ENCODE peak calls at places on chromosomes 3 and 15, in six cellular contexts. V, N, X, I, B and T are unnamed samples.

GRCh38 chr3:4746241-4746958 is 232.8 kb upstream of the BHLHE40 start:
- DNase-seq in V (no peak), N (peak; percentile 71), X (no peak), I (no peak), B (no peak), T (no peak)

GRCh38 chr3:11641683-11642407 is 1.9 kb downstream of the VGLL4 start:
- DNase-seq in V (no peak), N (peak; percentile 60), X (no peak), I (no peak), B (no peak), T (no peak)

GRCh38 chr3:127531821-127532220 is 58.7 kb downstream of the TPRA1 start:
- DNase-seq in V (no peak), N (no peak), X (no peak), I (no peak), B (no peak), T (no peak)

GRCh38 chr3:136862611-136862951 is 573 bp downstream of the NCK1 start:
- DNase-seq in V (no peak), N (peak; percentile 59), X (peak; percentile 29), I (peak; percentile 26), B (peak; percentile 56), T (peak; percentile 68)

GRCh38 chr3:197309528-197310361 is 11.3 kb upstream of the DLG1 start:
- DNase-seq in V (no peak), N (peak; percentile 95), X (no peak), I (no peak), B (no peak), T (no peak)

GRCh38 chr15:57555270-57555669 is 36.4 kb upstream of the MYZAP start:
- DNase-seq in V (no peak), N (peak; percentile 14), X (no peak), I (no peak), B (no peak), T (no peak)

GRCh38 chr15:97316362-97316761 is 644.1 kb upstream of the ARRDC4 start:
- DNase-seq in V (no peak), N (no peak), X (no peak), I (no peak), B (no peak), T (no peak)

GRCh38 chr15:77033729-77034619 is 36.9 kb downstream of the TSPAN3 start:
- DNase-seq in V (peak; percentile 76), N (no peak), X (peak; percentile 9), I (no peak), B (peak; percentile 20), T (no peak)

GRCh38 chr3:99313481-99313880 is 324.9 kb upstream of the COL8A1 start:
- DNase-seq in V (no peak), N (peak; percentile 22), X (no peak), I (no peak), B (no peak), T (no peak)

GRCh38 chr3:117322866-117323265 is 613.3 kb downstream of the TUSC7 start:
- DNase-seq in V (no peak), N (peak; percentile 16), X (no peak), I (no peak), B (no peak), T (no peak)

GRCh38 chr3:63961891-63962290 is 49.7 kb upstream of the SCAANT1 start:
- DNase-seq in V (no peak), N (peak; percentile 34), X (no peak), I (no peak), B (no peak), T (peak; percentile 23)

GRCh38 chr15:97968380-97968779 is 7.9 kb downstream of the ARRDC4 start:
- DNase-seq in V (no peak), N (peak; percentile 93), X (no peak), I (no peak), B (no peak), T (no peak)

GRCh38 chr15:89408512-89409183 is 74.0 kb upstream of the POLG start:
- DNase-seq in V (no peak), N (no peak), X (no peak), I (no peak), B (no peak), T (no peak)
- H3K27me3 ChIP-seq in V (peaks cover 100% of the 10 kb centered on the region), N (peaks cover 93% of the 10 kb centered on the region), X (peaks cover 6% of the 10 kb centered on the region), I (peaks cover 88% of the 10 kb centered on the region), B (peaks cover 100% of the 10 kb centered on the region), T (peaks cover 82% of the 10 kb centered on the region)

GRCh38 chr3:42347928-42348327 is 62.5 kb downstream of the LYZL4 start:
- DNase-seq in V (no peak), N (no peak), X (no peak), I (no peak), B (no peak), T (no peak)

GRCh38 chr3:42349765-42350594 is 60.4 kb downstream of the LYZL4 start:
- DNase-seq in V (no peak), N (no peak), X (no peak), I (no peak), B (no peak), T (no peak)

GRCh38 chr3:42355612-42356011 is 54.8 kb downstream of the LYZL4 start:
- DNase-seq in V (no peak), N (no peak), X (no peak), I (no peak), B (no peak), T (no peak)

GRCh38 chr3:42351221-42351620 is 59.2 kb downstream of the LYZL4 start:
- DNase-seq in V (no peak), N (peak; percentile 56), X (no peak), I (no peak), B (no peak), T (no peak)

DNA sequence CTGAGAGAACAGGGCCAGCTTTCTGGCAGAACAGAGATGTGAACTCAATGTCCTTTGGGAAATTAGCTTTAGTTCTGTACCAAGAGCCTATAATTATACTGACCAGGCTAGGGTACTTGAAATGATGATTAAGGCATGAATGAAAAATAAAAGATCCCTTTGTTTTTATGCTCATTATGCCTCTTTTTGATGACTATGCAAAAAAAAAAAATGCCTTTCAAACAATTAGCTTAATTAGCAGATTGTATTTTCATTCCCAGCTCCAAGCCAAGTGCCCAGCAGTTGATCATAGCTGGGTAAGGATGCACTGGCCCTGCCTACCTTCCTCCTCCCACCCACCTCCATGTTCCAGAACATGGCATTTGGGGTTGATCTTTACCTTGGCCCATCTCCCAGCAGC is 56.8 kb downstream of the LYZL4 start:
- DNase-seq in V (no peak), N (no peak), X (no peak), I (no peak), B (no peak), T (no peak)
- H3K27me3 ChIP-seq in V (no peaks in the 10 kb centered on the region), N (no peaks in the 10 kb centered on the region), X (no peaks in the 10 kb centered on the region), I (no peaks in the 10 kb centered on the region), B (no peaks in the 10 kb centered on the region), T (no peaks in the 10 kb centered on the region)

GRCh38 chr3:146505496-146505895 is 36.1 kb upstream of the PLSCR2 start:
- DNase-seq in V (no peak), N (no peak), X (no peak), I (no peak), B (no peak), T (no peak)
- H3K27me3 ChIP-seq in V (no peaks in the 10 kb centered on the region), N (no peaks in the 10 kb centered on the region), X (no peaks in the 10 kb centered on the region), I (no peaks in the 10 kb centered on the region), B (no peaks in the 10 kb centered on the region), T (no peaks in the 10 kb centered on the region)

GRCh38 chr3:46215810-46216414 is 7.8 kb upstream of the CCR1 start:
- DNase-seq in V (no peak), N (peak; percentile 2), X (no peak), I (no peak), B (no peak), T (no peak)
- H3K27me3 ChIP-seq in V (no peaks in the 10 kb centered on the region), N (peaks cover 8% of the 10 kb centered on the region), X (no peaks in the 10 kb centered on the region), I (no peaks in the 10 kb centered on the region), B (no peaks in the 10 kb centered on the region), T (no peaks in the 10 kb centered on the region)

DNA sequence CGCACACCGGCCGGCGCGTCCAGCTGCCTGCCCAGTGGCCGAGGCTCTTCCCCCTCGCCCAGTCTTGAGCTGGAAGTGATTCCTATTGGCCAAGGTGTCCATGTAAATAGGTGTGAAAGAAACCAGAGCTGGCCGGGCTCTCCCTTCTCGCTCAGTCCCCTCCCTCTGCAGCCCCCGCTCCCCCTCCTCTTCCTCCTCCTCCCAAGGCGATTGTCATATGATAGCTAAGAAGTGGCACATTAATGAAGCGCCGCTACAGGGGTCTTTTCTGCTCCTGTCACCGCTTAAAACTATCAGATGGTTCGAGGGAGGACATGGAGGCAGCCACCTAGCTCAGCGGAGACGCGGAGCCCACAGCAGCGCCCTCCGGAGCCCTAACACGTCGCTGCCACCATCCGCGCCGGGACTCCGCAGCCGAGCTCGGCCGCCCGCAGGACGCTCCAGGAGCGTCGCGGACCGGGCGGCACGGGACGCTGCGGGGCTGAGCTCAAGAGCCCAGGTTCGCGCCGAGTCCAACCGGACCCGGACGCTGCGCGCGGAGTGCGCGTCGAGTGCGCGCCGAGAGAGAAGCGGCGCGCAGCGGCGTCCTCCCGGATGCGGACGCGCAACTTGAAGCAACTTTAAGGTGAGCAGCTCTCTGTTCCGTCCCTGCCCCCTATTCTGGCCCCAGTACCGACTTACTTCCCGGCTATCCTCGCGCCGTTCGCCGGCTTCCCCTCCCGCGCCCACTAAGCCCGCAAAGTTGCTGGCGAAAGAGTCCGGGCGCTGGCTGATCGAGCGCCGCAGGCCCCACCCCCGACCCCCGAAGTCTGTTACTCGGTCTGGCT is at the start of gene FOXB1:
- DNase-seq in V (no peak), N (no peak), X (no peak), I (no peak), B (no peak), T (no peak)
- H3K27me3 ChIP-seq in V (peaks cover 100% of the 10 kb centered on the region), N (peaks cover 98% of the 10 kb centered on the region), X (peaks cover 22% of the 10 kb centered on the region), I (peaks cover 96% of the 10 kb centered on the region), B (peaks cover 98% of the 10 kb centered on the region), T (peaks cover 94% of the 10 kb centered on the region)

DNA sequence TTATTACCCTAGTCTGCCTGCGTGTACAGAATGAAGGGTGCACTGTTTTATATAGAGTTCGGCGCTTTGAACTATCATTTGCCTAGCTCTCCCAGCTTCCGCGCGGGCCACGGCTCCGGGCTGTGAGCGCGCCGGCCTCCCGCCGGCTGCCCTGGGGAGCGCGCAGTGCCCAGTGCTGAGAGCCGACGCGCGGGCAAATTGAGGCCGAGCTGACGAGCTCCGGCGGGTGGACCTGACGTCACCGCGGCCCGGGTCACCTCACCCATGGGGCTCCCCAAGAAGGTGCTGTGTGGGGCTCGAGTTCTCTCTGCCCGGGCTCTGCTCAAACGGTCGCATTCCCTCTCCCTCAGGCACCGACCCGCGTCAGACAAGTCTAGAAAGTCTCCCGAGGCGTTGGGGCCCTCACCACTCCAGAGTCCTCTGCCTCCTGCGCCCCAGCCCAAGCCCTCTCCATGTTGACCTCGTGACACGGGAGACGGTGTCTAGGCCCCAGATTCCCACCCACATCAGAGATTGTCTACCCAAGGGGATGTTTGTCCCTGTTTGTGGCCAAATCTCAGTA is 7.7 kb downstream of the SOX2 start:
- DNase-seq in V (no peak), N (peak; percentile 36), X (no peak), I (no peak), B (peak; percentile 52), T (no peak)
- H3K27me3 ChIP-seq in V (peaks cover 100% of the 10 kb centered on the region), N (peaks cover 73% of the 10 kb centered on the region), X (no peaks in the 10 kb centered on the region), I (peaks cover 66% of the 10 kb centered on the region), B (peaks cover 68% of the 10 kb centered on the region), T (peaks cover 73% of the 10 kb centered on the region)

GRCh38 chr3:187183210-187183862 is 13.9 kb upstream of the RTP1 start:
- DNase-seq in V (no peak), N (peak; percentile 54), X (no peak), I (no peak), B (no peak), T (no peak)

GRCh38 chr3:187186801-187187421 is 10.4 kb upstream of the RTP1 start:
- DNase-seq in V (no peak), N (peak; percentile 98), X (no peak), I (no peak), B (peak; percentile 59), T (no peak)

GRCh38 chr3:187183903-187184302 is 13.4 kb upstream of the RTP1 start:
- DNase-seq in V (no peak), N (no peak), X (no peak), I (no peak), B (no peak), T (no peak)

GRCh38 chr3:187186375-187186774 is 10.9 kb upstream of the RTP1 start:
- DNase-seq in V (no peak), N (no peak), X (no peak), I (no peak), B (no peak), T (no peak)

GRCh38 chr3:187185759-187186158 is 11.5 kb upstream of the RTP1 start:
- DNase-seq in V (no peak), N (no peak), X (no peak), I (no peak), B (no peak), T (no peak)
- H3K27me3 ChIP-seq in V (peaks cover 3% of the 10 kb centered on the region), N (no peaks in the 10 kb centered on the region), X (no peaks in the 10 kb centered on the region), I (no peaks in the 10 kb centered on the region), B (no peaks in the 10 kb centered on the region), T (peaks cover 4% of the 10 kb centered on the region)